ENCODE peak calls at places on chromosomes 2 and 18, in four cellular contexts. L, F, R and A are unnamed samples.

GRCh38 chr2:218736535-218736934 is 25.9 kb downstream of the TTLL4 start:
- DNase-seq in L (no peak), F (no peak), R (no peak), A (no peak)

GRCh38 chr2:235996419-235996818 is 171.8 kb downstream of the GBX2 start:
- DNase-seq in L (no peak), F (no peak), R (no peak), A (no peak)

GRCh38 chr2:169109502-169110409 is 40.4 kb downstream of the DHRS9 start:
- DNase-seq in L (peak; percentile 89), F (peak; percentile 82), R (peak; percentile 74), A (peak; percentile 36)

GRCh38 chr2:238860966-238861730 is 13.3 kb downstream of the TWIST2 start:
- DNase-seq in L (no peak), F (no peak), R (no peak), A (no peak)

GRCh38 chr2:42030196-42030759 is 17.5 kb upstream of the PKDCC start:
- DNase-seq in L (no peak), F (no peak), R (no peak), A (no peak)

GRCh38 chr2:127219716-127220090 is 396 bp downstream of the CYP27C1 start:
- DNase-seq in L (no peak), F (no peak), R (no peak), A (no peak)

GRCh38 chr2:70901235-70902066 is 34.2 kb upstream of the ATP6V1B1 start:
- DNase-seq in L (peak; percentile 48), F (peak; percentile 45), R (no peak), A (no peak)

GRCh38 chr2:238134393-238134785 is 4.1 kb upstream of the KLHL30 start:
- DNase-seq in L (no peak), F (no peak), R (no peak), A (no peak)

GRCh38 chr18:37254256-37254880 is 311.2 kb downstream of the CELF4 start:
- DNase-seq in L (no peak), F (no peak), R (no peak), A (no peak)

GRCh38 chr2:231198291-231199173 is at the start of gene ARMC9:
- DNase-seq in L (peak; percentile 57), F (peak; percentile 51), R (no peak), A (no peak)

GRCh38 chr18:41553716-41554115 is 401.3 kb upstream of the PIK3C3 start:
- DNase-seq in L (peak; percentile 27), F (no peak), R (no peak), A (no peak)

GRCh38 chr2:73341039-73341438 is 44.6 kb upstream of the ALMS1 start:
- DNase-seq in L (no peak), F (no peak), R (no peak), A (no peak)

GRCh38 chr2:132677661-132678060 is 7.7 kb upstream of the LYPD1 start:
- DNase-seq in L (peak; percentile 26), F (peak; percentile 82), R (no peak), A (no peak)

GRCh38 chr2:130370490-130370889 is 14.6 kb downstream of the PTPN18 start:
- DNase-seq in L (no peak), F (no peak), R (no peak), A (no peak)

GRCh38 chr18:25896178-25896780 is 194.1 kb downstream of the SS18 start:
- DNase-seq in L (peak; percentile 65), F (peak; percentile 61), R (peak; percentile 38), A (no peak)

GRCh38 chr2:26494199-26494598 is 16.3 kb upstream of the OTOF start:
- DNase-seq in L (no peak), F (no peak), R (no peak), A (no peak)

GRCh38 chr2:186691231-186691630 is 2.6 kb upstream of the FAM171B start:
- DNase-seq in L (no peak), F (no peak), R (no peak), A (no peak)

GRCh38 chr18:46298511-46298910 is 194.3 kb downstream of the HAUS1 start:
- DNase-seq in L (no peak), F (no peak), R (no peak), A (no peak)

GRCh38 chr2:151861171-151861570 is 33.0 kb upstream of the ARL5A start:
- DNase-seq in L (no peak), F (no peak), R (no peak), A (no peak)

GRCh38 chr2:75321558-75321957 is 122.2 kb upstream of the TACR1 start:
- DNase-seq in L (no peak), F (no peak), R (no peak), A (no peak)

GRCh38 chr2:151056870-151057269 is 204.8 kb downstream of the RBM43 start:
- DNase-seq in L (peak; percentile 77), F (peak; percentile 81), R (no peak), A (no peak)

GRCh38 chr2:66495788-66496640 is 61.1 kb downstream of the MEIS1 start:
- DNase-seq in L (peak; percentile 91), F (peak; percentile 85), R (peak; percentile 74), A (peak; percentile 74)

GRCh38 chr2:26574066-26574899 is 66.9 kb downstream of the CIB4 start:
- DNase-seq in L (no peak), F (no peak), R (no peak), A (no peak)

GRCh38 chr2:124571836-124572235 is 546.7 kb downstream of the CNTNAP5 start:
- DNase-seq in L (no peak), F (no peak), R (no peak), A (no peak)

GRCh38 chr2:124561486-124561885 is 536.4 kb downstream of the CNTNAP5 start:
- DNase-seq in L (no peak), F (no peak), R (no peak), A (no peak)

GRCh38 chr2:124563415-124563814 is 538.3 kb downstream of the CNTNAP5 start:
- DNase-seq in L (no peak), F (no peak), R (no peak), A (no peak)

GRCh38 chr2:124570872-124571271 is 545.8 kb downstream of the CNTNAP5 start:
- DNase-seq in L (no peak), F (no peak), R (no peak), A (no peak)

GRCh38 chr2:124566518-124566970 is 541.5 kb downstream of the CNTNAP5 start:
- DNase-seq in L (no peak), F (no peak), R (no peak), A (no peak)
- H3K4me3 ChIP-seq in L (no peak overlapping the region), F (no peak overlapping the region), R (no peak overlapping the region), A (no peak overlapping the region)

GRCh38 chr2:134897932-134898331 is 20.7 kb upstream of the CCNT2 start:
- DNase-seq in L (peak; percentile 42), F (peak; percentile 55), R (no peak), A (no peak)
- H3K4me3 ChIP-seq in L (no peak overlapping the region), F (no peak overlapping the region), R (no peak overlapping the region), A (no peak overlapping the region)

GRCh38 chr2:222672068-222672401 is 577 bp downstream of the MOGAT1 start:
- DNase-seq in L (no peak), F (no peak), R (no peak), A (no peak)
- H3K4me3 ChIP-seq in L (peak overlapping the region; percentile 39), F (peak overlapping the region; percentile 58), R (peak overlapping the region; percentile 41), A (peak overlapping the region; percentile 49)

GRCh38 chr2:160666019-160666676 is 172.5 kb upstream of the RBMS1 start:
- DNase-seq in L (peak; percentile 98), F (peak; percentile 98), R (peak; percentile 95), A (peak; percentile 96)
- H3K4me3 ChIP-seq in L (peak overlapping the region; percentile 36), F (peak overlapping the region; percentile 26), R (no peak overlapping the region), A (no peak overlapping the region)

DNA sequence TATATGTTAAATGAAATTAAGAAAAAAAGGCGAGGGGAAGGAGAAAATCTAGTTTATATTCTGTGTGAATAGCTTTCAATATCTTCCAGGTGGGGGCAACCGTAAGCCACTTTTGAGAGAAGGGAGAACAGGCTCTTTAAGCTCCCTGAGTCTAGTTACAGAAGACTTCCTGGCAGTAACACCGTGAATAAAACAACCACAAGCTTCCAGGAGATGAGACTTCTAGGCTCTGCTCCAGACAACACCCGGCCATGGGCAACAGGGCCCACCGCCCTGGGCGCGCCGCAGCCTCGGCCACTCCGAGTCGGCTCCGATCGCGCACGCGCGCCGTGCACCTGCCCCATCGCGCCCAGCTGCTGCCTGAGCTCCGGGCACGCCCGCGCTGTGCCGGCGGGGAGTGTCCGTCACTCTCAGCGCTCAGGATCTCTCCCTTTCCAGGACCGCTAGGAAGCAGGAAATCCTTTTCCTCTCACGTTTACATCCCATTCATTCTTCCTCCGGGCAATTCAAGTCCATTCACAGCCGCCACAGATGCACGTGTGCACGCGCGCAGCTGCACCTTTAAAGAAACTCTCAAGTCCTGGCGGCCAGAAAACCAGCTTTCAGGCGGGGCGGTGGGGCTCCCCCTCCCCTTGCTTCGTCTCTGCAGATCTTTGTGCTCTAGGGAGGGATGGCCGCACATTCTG is 19.4 kb upstream of the PAX3 start:
- DNase-seq in L (peak; percentile 82), F (peak; percentile 69), R (peak; percentile 78), A (peak; percentile 21)
- H3K4me3 ChIP-seq in L (peak overlapping the region; percentile 51), F (peak overlapping the region; percentile 67), R (peak overlapping the region; percentile 51), A (peak overlapping the region; percentile 41)

GRCh38 chr2:119525574-119525973 is 1.3 kb upstream of the SCTR start:
- DNase-seq in L (no peak), F (no peak), R (no peak), A (no peak)

GRCh38 chr2:119521437-119521825 is 2.9 kb downstream of the SCTR start:
- DNase-seq in L (no peak), F (no peak), R (no peak), A (no peak)

GRCh38 chr2:119522561-119523110 is 1.6 kb downstream of the SCTR start:
- DNase-seq in L (no peak), F (no peak), R (no peak), A (no peak)

GRCh38 chr2:119523383-119523958 is 812 bp downstream of the SCTR start:
- DNase-seq in L (no peak), F (no peak), R (no peak), A (no peak)

GRCh38 chr2:119523959-119524694 is at the start of gene SCTR:
- DNase-seq in L (no peak), F (no peak), R (no peak), A (no peak)
- H3K4me3 ChIP-seq in L (no peak within 1 kb of the TSS), F (no peak within 1 kb of the TSS), R (no peak within 1 kb of the TSS), A (no peak within 1 kb of the TSS)

DNA sequence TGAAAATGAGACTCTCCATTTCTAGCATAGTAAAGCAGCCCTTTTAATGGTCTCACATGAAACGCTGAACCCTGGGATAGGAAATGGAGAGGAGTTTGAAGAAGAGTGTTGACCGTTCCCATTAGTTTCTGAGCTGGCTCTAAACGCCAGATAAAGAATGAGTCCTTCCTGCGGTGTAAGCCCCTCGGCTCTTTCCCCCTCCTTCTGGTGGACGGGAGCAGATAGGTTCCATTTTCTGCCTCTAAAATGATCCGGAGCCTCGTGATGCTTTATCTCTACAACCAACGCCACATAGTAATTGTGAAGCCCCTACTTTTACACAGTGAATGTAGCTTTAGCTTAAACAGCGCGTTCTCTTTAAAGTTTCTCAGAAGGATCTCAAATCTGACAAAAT is 24.1 kb upstream of the ZNF516 start:
- DNase-seq in L (peak; percentile 32), F (peak; percentile 19), R (no peak), A (no peak)
- H3K4me3 ChIP-seq in L (no peak overlapping the region), F (peak overlapping the region; percentile 19), R (no peak overlapping the region), A (peak overlapping the region; percentile 24)